ENCODE peak calls at places on chromosomes 11 and 22, in nine cellular contexts. H is uterus, S is endothelial cell of umbilical vein, R is spleen, F is psoas muscle, V is lung, M is epithelial cell of prostate, E is Panc1, J is tibial nerve. N is an unnamed sample.

GRCh38 chr11:103532133-103532788 is 423.0 kb downstream of the DYNC2H1 start:
- DNase-seq in H (no peak), S (peak), R (no peak), F (no peak), V (no peak), M (no peak), E (no peak), J (no peak), N (no peak)

GRCh38 chr11:118939948-118940598 is 14.3 kb upstream of the BCL9L start:
- DNase-seq in H (no peak), S (no peak), R (peak), F (no peak), V (no peak), M (no peak), E (no peak), J (no peak), N (no peak)

GRCh38 chr11:91085985-91086384 is 863.1 kb upstream of the CHORDC1 start:
- DNase-seq in H (no peak), S (no peak), R (no peak), F (no peak), V (no peak), M (no peak), E (no peak), J (no peak), N (no peak)

GRCh38 chr11:78365381-78365792 is 52.2 kb downstream of the GAB2 start:
- DNase-seq in H (no peak), S (no peak), R (no peak), F (no peak), V (peak), M (no peak), E (no peak), J (no peak), N (peak)

GRCh38 chr11:85299247-85299646 is 327.9 kb downstream of the DLG2 start:
- DNase-seq in H (no peak), S (no peak), R (no peak), F (no peak), V (no peak), M (no peak), E (no peak), J (no peak), N (no peak)

GRCh38 chr11:78651923-78652602 is 77.4 kb upstream of the NARS2 start:
- DNase-seq in H (no peak), S (no peak), R (no peak), F (no peak), V (peak), M (no peak), E (no peak), J (no peak), N (no peak)

GRCh38 chr11:30741039-30741550 is 154.9 kb upstream of the MPPED2 start:
- DNase-seq in H (peak), S (no peak), R (no peak), F (no peak), V (no peak), M (peak), E (no peak), J (no peak), N (no peak)

GRCh38 chr22:30968015-30968923 is at the start of gene MORC2:
- DNase-seq in H (peak), S (no peak), R (no peak), F (peak), V (no peak), M (no peak), E (no peak), J (no peak), N (peak)

GRCh38 chr11:70205049-70205725 is 2.1 kb downstream of the FADD start:
- DNase-seq in H (no peak), S (no peak), R (peak), F (no peak), V (no peak), M (no peak), E (no peak), J (no peak), N (no peak)

GRCh38 chr11:65104628-65105027 is 7.0 kb upstream of the TM7SF2 start:
- DNase-seq in H (no peak), S (no peak), R (no peak), F (no peak), V (no peak), M (no peak), E (no peak), J (no peak), N (no peak)

GRCh38 chr11:18768472-18768901 is 23.1 kb downstream of the PTPN5 start:
- DNase-seq in H (no peak), S (no peak), R (peak), F (no peak), V (no peak), M (no peak), E (no peak), J (no peak), N (no peak)

GRCh38 chr11:723120-723883 is 17.3 kb downstream of the EPS8L2 start:
- DNase-seq in H (no peak), S (peak), R (no peak), F (peak), V (no peak), M (no peak), E (no peak), J (peak), N (no peak)

GRCh38 chr11:1207451-1208360 is 15.2 kb upstream of the MUC5B start:
- DNase-seq in H (no peak), S (no peak), R (peak), F (peak), V (no peak), M (no peak), E (no peak), J (no peak), N (no peak)

GRCh38 chr11:61542024-61542461 is 33.5 kb downstream of the LRRC10B start:
- DNase-seq in H (peak), S (no peak), R (no peak), F (no peak), V (no peak), M (no peak), E (no peak), J (no peak), N (no peak)

GRCh38 chr11:119727523-119728081 is 1.4 kb downstream of the NECTIN1 start:
- DNase-seq in H (no peak), S (no peak), R (peak), F (peak), V (no peak), M (no peak), E (no peak), J (no peak), N (no peak)

DNA sequence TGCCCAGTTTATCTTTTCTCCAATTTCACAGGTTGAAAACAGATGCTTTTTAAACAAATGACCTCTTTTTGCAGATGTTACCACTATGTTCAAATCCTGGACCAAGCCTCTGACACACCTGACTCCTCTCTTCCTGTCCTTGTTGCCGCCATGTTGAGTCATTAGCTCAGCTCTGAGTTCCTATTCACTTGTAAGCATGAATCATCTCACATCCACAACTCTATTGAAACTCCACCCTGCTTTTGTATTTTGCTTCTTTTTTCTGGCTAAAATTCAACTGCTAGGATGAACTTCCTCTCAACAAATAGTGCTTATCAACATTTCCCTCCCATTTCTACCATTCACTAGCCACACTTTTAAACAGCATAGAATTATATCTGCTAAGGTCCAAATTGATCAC is 4.1 kb downstream of the JOSD1 start:
- DNase-seq in H (no peak), S (peak), R (no peak), F (no peak), V (no peak), M (peak), E (no peak), J (no peak), N (no peak)
- H3K27ac ChIP-seq in H (peak), S (peak), R (no peak), F (peak), V (peak), M (peak), E (peak), J (no peak), N (no peak)

DNA sequence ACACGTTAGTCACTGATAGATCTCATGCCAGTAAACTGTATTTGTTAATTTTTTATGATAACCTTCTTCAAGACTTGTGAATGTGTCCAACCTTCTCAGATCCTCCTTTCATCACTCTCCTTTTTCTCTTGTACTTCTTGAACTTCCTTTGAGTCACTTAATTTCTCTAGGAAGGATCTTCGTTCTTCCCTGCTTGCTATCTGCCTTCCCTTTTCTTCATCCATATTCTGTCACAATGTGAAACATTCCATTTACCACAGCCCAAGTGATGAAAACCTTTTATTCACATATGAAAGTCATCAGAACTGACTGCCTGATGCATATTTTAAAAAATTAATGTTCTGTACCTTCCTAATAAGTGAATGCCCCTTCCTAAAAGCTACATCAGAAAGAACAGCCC is 520.5 kb upstream of the LUZP2 start:
- DNase-seq in H (no peak), S (no peak), R (no peak), F (no peak), V (no peak), M (no peak), E (no peak), J (no peak), N (no peak)
- H3K27ac ChIP-seq in H (no peak), S (no peak), R (no peak), F (no peak), V (no peak), M (no peak), E (no peak), J (no peak), N (no peak)

DNA sequence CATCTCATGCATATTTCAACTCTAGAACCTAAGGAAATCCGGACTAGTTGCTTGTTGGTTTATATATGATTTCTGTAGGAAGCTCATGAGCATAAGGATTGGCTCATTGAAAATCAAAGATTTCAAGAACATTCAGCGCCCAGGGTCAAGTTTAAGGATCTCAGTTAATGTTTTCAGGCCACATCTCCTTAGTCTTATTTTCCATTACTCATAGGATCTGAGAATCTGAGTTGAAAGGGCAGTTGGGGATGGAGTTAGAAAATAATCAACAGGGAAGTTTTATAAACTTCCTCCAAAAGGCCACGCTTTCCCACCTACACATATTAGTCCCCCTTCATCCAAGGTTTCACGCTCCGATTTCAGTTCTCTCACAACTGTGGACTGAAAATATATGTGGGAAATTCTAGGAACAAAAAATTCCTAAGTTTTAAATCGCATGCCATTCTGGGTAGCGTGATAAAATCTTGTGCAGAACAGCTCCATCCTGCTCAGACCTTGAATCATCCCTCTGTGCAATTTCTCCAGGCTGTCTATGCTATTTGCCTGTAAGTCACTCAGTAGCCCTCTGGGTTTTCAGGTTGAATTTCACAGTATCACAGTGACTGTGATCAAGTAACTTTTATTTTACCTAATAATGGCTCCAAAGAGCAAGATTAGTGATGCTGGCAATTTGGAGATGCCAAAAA is 160.2 kb downstream of the KIRREL3 start:
- DNase-seq in H (no peak), S (no peak), R (no peak), F (no peak), V (no peak), M (no peak), E (no peak), J (no peak), N (no peak)
- H3K27ac ChIP-seq in H (no peak), S (no peak), R (no peak), F (no peak), V (no peak), M (no peak), E (no peak), J (no peak), N (no peak)

GRCh38 chr22:38184788-38185187 is 3.2 kb upstream of the PLA2G6 start:
- DNase-seq in H (no peak), S (no peak), R (no peak), F (no peak), V (no peak), M (no peak), E (no peak), J (no peak), N (no peak)

GRCh38 chr22:38190581-38190980 is 9.0 kb upstream of the PLA2G6 start:
- DNase-seq in H (no peak), S (no peak), R (no peak), F (no peak), V (no peak), M (no peak), E (no peak), J (no peak), N (no peak)

GRCh38 chr22:38189104-38189503 is 7.5 kb upstream of the PLA2G6 start:
- DNase-seq in H (no peak), S (no peak), R (no peak), F (no peak), V (no peak), M (no peak), E (no peak), J (no peak), N (no peak)

GRCh38 chr22:38186429-38186828 is 4.8 kb upstream of the PLA2G6 start:
- DNase-seq in H (no peak), S (peak), R (no peak), F (no peak), V (no peak), M (no peak), E (no peak), J (no peak), N (no peak)

DNA sequence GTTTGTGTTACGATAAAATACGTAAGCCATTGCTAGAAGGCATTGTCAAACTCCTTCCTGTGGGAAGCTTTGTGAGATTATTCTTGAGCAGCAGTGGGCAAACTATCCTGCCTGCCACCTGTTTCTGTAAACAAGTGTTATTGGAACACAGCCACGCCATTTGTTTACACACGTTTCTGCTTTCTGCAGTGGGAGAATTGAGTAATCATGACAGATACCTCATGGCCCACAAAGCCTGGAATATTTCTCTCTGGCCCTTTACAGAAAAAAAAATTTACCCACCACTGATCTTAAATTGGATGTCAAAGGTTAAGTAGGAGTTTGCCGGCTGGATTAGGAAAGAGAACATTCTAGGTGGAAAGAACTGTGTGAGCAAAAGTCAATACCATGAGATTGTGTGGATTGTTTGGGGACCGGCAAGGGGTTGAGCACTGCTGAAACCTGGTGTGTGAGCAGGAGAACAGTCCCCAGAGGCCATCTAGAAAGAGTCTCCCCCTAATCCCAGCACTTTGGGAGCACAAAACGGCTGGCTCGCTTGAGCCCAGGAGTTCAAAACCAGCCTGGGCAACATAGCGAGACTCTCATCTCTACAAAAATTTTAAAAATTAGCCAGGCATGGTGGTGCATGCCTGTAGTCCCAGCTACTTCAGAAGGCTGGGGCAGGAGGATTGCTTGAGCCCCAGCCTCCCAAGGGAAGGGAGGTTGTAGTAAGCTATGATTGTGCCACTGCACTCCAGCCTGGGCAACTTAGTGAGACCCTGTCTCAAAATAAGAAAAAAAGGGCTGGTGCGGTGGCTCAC is 6.0 kb upstream of the PLA2G6 start:
- DNase-seq in H (no peak), S (peak), R (no peak), F (no peak), V (peak), M (no peak), E (no peak), J (no peak), N (no peak)
- H3K27ac ChIP-seq in H (peak), S (no peak), R (no peak), F (peak), V (peak), M (no peak), E (no peak), J (no peak), N (no peak)

GRCh38 chr22:33606495-33606894 is 313.8 kb downstream of the LARGE1 start:
- DNase-seq in H (no peak), S (no peak), R (no peak), F (no peak), V (no peak), M (no peak), E (no peak), J (no peak), N (no peak)
- H3K27ac ChIP-seq in H (no peak), S (no peak), R (no peak), F (no peak), V (no peak), M (no peak), E (no peak), J (no peak), N (no peak)